ENCODE peak calls at places on chromosomes 13 and 19, in five cellular contexts. X, C, E, U and J are unnamed samples.

GRCh38 chr13:86757236-86757978 is 913.8 kb upstream of the SLITRK5 start:
- DNase-seq in X (no peak), C (no peak), E (no peak), U (no peak), J (no peak)

GRCh38 chr19:33406521-33407139 is 33.1 kb downstream of the CEBPG start:
- DNase-seq in X (peak), C (peak), E (peak), U (peak), J (peak)

GRCh38 chr13:51097353-51098043 is 13.6 kb downstream of the C13orf42 start:
- DNase-seq in X (no peak), C (no peak), E (no peak), U (no peak), J (no peak)

GRCh38 chr13:42991892-42992584 is at the start of gene EPSTI1:
- DNase-seq in X (peak), C (peak), E (peak), U (peak), J (peak)

GRCh38 chr13:113083022-113083373 is 22.6 kb upstream of the F7 start:
- DNase-seq in X (no peak), C (peak), E (no peak), U (peak), J (peak)

GRCh38 chr19:49338691-49339363 is 3.6 kb downstream of the CD37 start:
- DNase-seq in X (peak), C (peak), E (peak), U (peak), J (peak)

GRCh38 chr13:113970810-113971470 is 2.9 kb downstream of the C13orf46 start:
- DNase-seq in X (peak), C (peak), E (no peak), U (peak), J (peak)

GRCh38 chr13:112968380-112968909 is 569 bp upstream of the MCF2L start:
- DNase-seq in X (no peak), C (peak), E (peak), U (peak), J (peak)

GRCh38 chr19:7978196-7978825 is 27.1 kb downstream of the ELAVL1 start:
- DNase-seq in X (no peak), C (no peak), E (no peak), U (peak), J (peak)

GRCh38 chr19:347946-348861 is 3.6 kb upstream of the MIER2 start:
- DNase-seq in X (no peak), C (peak), E (no peak), U (no peak), J (no peak)

DNA sequence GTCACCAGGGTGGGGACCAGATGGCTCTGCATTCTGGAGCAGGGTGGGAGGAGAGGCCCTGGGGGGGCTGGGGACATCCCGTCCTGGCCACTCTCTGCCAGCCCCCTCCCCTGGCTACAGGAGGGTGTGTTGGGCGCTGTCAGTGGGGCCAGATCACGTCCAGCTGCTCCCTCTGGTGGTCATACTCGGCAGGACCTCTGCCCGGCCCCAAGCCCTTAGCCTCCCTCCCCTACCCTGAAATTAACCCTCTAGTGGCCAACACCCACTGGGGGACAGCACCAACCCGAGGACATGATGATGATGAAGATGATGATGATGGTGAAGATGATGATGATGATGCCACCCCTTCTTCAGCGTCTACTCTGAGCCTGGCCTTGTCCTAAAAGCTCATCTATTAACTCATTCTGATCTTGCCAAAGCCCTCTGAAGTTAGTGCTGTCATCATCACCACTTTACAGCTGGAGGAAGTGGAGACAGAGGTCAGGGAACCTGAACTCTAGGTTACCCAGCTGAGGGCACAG is 590 bp upstream of the LGI4 start:
- DNase-seq in X (peak), C (peak), E (peak), U (peak), J (peak)
- H3K27ac ChIP-seq in X (peak), C (peak), E (no peak), U (no peak), J (no peak)

GRCh38 chr19:31316201-31316951 is 32.9 kb downstream of the TSHZ3 start:
- DNase-seq in X (peak), C (no peak), E (no peak), U (no peak), J (no peak)
- H3K4me3 ChIP-seq in X (no peak), C (no peak), E (no peak), U (no peak), J (no peak)

GRCh38 chr19:19366691-19367396 is 38.6 kb upstream of the GATAD2A start:
- DNase-seq in X (peak), C (peak), E (peak), U (peak), J (peak)
- H3K27ac ChIP-seq in X (no peak), C (no peak), E (peak), U (no peak), J (no peak)

GRCh38 chr19:45643927-45644771 is 5.0 kb upstream of the EML2 start:
- DNase-seq in X (no peak), C (no peak), E (no peak), U (no peak), J (no peak)
- H3K4me3 ChIP-seq in X (no peak), C (no peak), E (no peak), U (no peak), J (no peak)

DNA sequence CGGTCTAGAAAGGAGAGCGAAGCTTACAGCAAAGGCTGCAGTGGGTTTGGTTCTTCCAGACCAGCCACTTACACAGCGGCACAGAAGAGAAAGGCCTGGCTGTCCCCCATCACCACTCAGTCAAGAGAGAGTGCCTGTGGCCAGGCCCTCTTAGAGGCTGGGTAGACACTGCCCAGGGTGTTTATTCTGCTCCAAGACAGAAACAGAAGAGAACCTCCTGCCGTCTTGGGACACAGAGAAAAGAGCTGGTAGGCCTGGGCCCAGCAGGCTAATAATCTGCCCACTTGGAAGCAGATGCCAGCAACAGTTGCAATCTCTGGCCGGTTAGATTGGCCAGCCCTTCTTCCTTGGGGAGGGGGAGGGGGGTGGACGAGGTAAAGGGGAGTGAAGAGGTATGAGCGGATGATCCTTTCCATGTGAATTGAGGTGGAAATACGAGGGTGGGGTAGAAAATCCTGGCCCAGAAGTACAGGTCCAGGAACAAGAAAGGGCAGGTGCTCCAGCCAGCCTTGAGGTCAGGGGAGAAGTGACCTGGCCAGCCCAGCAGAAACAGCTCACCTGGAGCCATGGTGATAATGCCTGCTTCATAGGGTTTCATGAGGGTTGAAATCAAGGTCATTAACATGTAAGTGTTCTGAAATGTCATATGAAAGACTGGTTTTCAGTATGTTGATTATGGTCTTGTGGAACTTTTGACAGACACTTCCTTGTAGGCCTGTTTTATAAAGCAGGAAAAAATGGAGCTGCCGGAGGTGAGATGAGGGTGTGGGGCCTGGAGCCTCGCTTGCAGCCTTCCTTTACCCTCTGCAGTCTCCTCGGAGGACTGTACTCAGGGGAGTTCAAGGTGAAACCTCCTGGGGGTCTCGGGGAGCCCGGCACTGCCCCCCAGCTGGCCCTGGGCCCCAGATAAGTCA is 116.9 kb downstream of the SIPA1L3 start:
- DNase-seq in X (no peak), C (no peak), E (no peak), U (no peak), J (no peak)
- H3K27ac ChIP-seq in X (no peak), C (no peak), E (no peak), U (peak), J (peak)